ENCODE peak calls at places on chromosomes 2 and 18, in six cellular contexts. Z is stimulated activated CD8-positive, alpha-beta memory T cell treated with anti-CD3 and anti-CD28 coated beads, Interleukin-15, amount 100 ng/mL, for 4 hours; E is HL-60; M is heart left ventricle; F is dermis microvascular lymphatic vessel endothelial cell; R is mesothelial cell of epicardium. C is an unnamed sample.

GRCh38 chr18:74083071-74083954 is 64.3 kb downstream of the FBXO15 start:
- DNase-seq in R (no peak), Z (no peak), F (no peak), E (no peak), M (no peak), C (no peak)

GRCh38 chr18:46849007-46849406 is 68.3 kb downstream of the PIAS2 start:
- DNase-seq in R (no peak), Z (no peak), F (no peak), E (no peak), M (no peak), C (no peak)

GRCh38 chr18:67194886-67195285 is 321.6 kb downstream of the DSEL start:
- DNase-seq in F (no peak), Z (no peak), E (no peak), R (no peak), M (no peak), C (no peak)

GRCh38 chr18:77857926-77858325 is 608.3 kb downstream of the GALR1 start:
- DNase-seq in Z (no peak), E (no peak), M (no peak), R (no peak), F (no peak), C (no peak)

GRCh38 chr2:4091013-4091412 is 387.6 kb downstream of the DCDC2C start:
- DNase-seq in F (no peak), E (no peak), R (no peak), Z (no peak), M (no peak), C (no peak)

GRCh38 chr2:120704696-120705095 is 31.0 kb upstream of the GLI2 start:
- DNase-seq in Z (no peak), M (no peak), E (no peak), R (no peak), F (no peak), C (no peak)

GRCh38 chr2:74008761-74009395 is 24.2 kb downstream of the TET3 start:
- DNase-seq in F (no peak), E (no peak), M (no peak), R (no peak), Z (no peak), C (no peak)

GRCh38 chr2:28047698-28048097 is 157.2 kb downstream of the BABAM2 start:
- DNase-seq in E (no peak), R (no peak), F (no peak), Z (no peak), M (no peak), C (peak)

GRCh38 chr2:20062615-20063545 is 11.5 kb upstream of the LAPTM4A start:
- DNase-seq in R (no peak), M (peak), F (no peak), Z (no peak), E (no peak), C (peak)

GRCh38 chr18:42157878-42158277 is 202.8 kb downstream of the PIK3C3 start:
- DNase-seq in M (no peak), F (no peak), R (no peak), E (no peak), Z (no peak), C (no peak)

GRCh38 chr2:196801578-196801977 is 2.1 kb upstream of the GTF3C3 start:
- DNase-seq in R (no peak), F (no peak), E (no peak), Z (no peak), M (no peak), C (peak)

GRCh38 chr2:157957596-157957995 is 81.5 kb upstream of the ACVR1 start:
- DNase-seq in R (no peak), F (no peak), Z (no peak), E (no peak), M (no peak), C (no peak)

GRCh38 chr2:233346930-233347329 is 7.4 kb upstream of the DGKD start:
- DNase-seq in Z (no peak), F (no peak), R (no peak), M (no peak), E (no peak), C (no peak)

GRCh38 chr2:156476516-156477206 is 40.5 kb downstream of the GPD2 start:
- DNase-seq in R (no peak), F (no peak), Z (no peak), M (no peak), E (no peak), C (peak)

GRCh38 chr18:8056723-8057122 is 489.6 kb downstream of the PTPRM start:
- DNase-seq in R (no peak), E (no peak), F (no peak), M (no peak), Z (no peak), C (no peak)

GRCh38 chr2:234932591-234933168 is 19.1 kb upstream of the SH3BP4 start:
- DNase-seq in F (no peak), M (no peak), E (no peak), R (no peak), Z (no peak), C (no peak)